ENCODE peak calls at places on chromosome 14, in ten cellular contexts. F is sigmoid colon, W is H1, B is stomach, V is right atrium auricular region, X is heart right ventricle, R is HCT116, G is body of pancreas, A is breast epithelium, O is SK-N-SH. S is an unnamed sample.

GRCh38 chr14:61988240-61988639 is 226.0 kb downstream of the SNAPC1 start:
- DNase-seq in F (no peak), W (no peak), B (no peak), V (no peak), X (no peak), R (no peak), G (no peak), A (no peak), O (no peak), S (no peak)

GRCh38 chr14:60933920-60934655 is 46.8 kb downstream of the TRMT5 start:
- DNase-seq in F (no peak), W (no peak), B (no peak), V (no peak), X (no peak), R (no peak), G (no peak), A (no peak), O (no peak), S (no peak)

GRCh38 chr14:61891810-61892209 is 129.6 kb downstream of the SNAPC1 start:
- DNase-seq in F (no peak), W (no peak), B (no peak), V (no peak), X (no peak), R (no peak), G (no peak), A (no peak), O (no peak), S (no peak)

GRCh38 chr14:28596336-28596735 is 170.3 kb upstream of the FOXG1 start:
- DNase-seq in F (no peak), W (no peak), B (no peak), V (no peak), X (no peak), R (no peak), G (no peak), A (no peak), O (no peak), S (no peak)

GRCh38 chr14:26982071-26982470 is 384.2 kb upstream of the NOVA1 start:
- DNase-seq in F (no peak), W (no peak), B (no peak), V (no peak), X (no peak), R (no peak), G (no peak), A (no peak), O (no peak), S (no peak)

GRCh38 chr14:76924363-76925151 is 98.3 kb downstream of the LRRC74A start:
- DNase-seq in F (no peak), W (peak; percentile 87), B (no peak), V (no peak), X (no peak), R (no peak), G (peak; percentile 35), A (no peak), O (peak; percentile 85), S (no peak)

GRCh38 chr14:39050389-39050788 is 52.6 kb downstream of the SEC23A start:
- DNase-seq in F (no peak), W (no peak), B (no peak), V (no peak), X (no peak), R (no peak), G (no peak), A (no peak), O (no peak), S (no peak)

GRCh38 chr14:100428727-100429126 is 105.6 kb downstream of the SLC25A47 start:
- DNase-seq in F (no peak), W (no peak), B (no peak), V (no peak), X (no peak), R (no peak), G (no peak), A (no peak), O (no peak), S (no peak)

GRCh38 chr14:44300911-44301310 is 206.2 kb downstream of the FSCB start:
- DNase-seq in F (no peak), W (no peak), B (no peak), V (no peak), X (no peak), R (no peak), G (no peak), A (no peak), O (no peak), S (no peak)

GRCh38 chr14:54567224-54567633 is 301 bp downstream of the SAMD4A start:
- DNase-seq in F (no peak), W (peak; percentile 74), B (peak; percentile 26), V (no peak), X (peak; percentile 29), R (no peak), G (no peak), A (no peak), O (peak; percentile 76), S (peak; percentile 34)

DNA sequence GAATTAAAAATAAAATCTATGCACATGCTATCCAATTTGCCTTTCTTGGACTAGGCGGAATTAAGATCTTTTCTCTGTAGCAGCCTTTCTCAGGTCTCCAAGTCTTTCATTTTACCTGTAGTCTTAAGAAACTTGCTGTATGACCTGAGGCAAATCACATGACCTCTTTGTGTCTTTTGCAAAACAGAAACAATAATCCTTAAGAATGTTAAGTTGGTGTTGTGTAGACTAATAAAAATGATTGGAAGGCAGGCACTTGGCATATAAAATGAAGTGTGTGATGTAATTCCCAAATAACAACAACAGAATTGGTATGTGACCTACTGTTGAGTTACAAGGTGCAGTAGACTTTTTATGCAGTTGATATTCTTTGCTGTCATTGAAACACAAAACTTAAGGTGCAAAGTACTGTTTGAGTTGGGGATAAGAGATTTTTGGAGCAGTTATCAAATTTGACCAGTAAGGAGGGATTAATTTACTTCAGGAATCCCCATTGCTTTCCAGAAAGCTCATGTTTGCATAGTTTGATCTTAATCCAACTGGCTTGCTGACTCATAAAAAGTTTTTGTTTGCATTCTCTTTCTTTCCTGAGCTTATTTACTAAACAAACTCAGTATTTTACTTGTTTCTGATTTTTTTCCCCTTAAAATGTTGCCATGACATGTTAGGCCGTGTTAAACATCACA is 51.4 kb downstream of the SUSD6 start:
- DNase-seq in F (no peak), W (no peak), B (no peak), V (no peak), X (no peak), R (no peak), G (no peak), A (no peak), O (no peak), S (no peak)
- H3K27ac ChIP-seq in F (peak overlapping the region; percentile 76), W (no peak overlapping the region), B (peak overlapping the region; percentile 60), V (peak overlapping the region; percentile 63), X (peak overlapping the region; percentile 56), R (no peak overlapping the region), G (peak overlapping the region; percentile 49), A (peak overlapping the region; percentile 88), O (peak overlapping the region; percentile 25), S (peak overlapping the region; percentile 48)

DNA sequence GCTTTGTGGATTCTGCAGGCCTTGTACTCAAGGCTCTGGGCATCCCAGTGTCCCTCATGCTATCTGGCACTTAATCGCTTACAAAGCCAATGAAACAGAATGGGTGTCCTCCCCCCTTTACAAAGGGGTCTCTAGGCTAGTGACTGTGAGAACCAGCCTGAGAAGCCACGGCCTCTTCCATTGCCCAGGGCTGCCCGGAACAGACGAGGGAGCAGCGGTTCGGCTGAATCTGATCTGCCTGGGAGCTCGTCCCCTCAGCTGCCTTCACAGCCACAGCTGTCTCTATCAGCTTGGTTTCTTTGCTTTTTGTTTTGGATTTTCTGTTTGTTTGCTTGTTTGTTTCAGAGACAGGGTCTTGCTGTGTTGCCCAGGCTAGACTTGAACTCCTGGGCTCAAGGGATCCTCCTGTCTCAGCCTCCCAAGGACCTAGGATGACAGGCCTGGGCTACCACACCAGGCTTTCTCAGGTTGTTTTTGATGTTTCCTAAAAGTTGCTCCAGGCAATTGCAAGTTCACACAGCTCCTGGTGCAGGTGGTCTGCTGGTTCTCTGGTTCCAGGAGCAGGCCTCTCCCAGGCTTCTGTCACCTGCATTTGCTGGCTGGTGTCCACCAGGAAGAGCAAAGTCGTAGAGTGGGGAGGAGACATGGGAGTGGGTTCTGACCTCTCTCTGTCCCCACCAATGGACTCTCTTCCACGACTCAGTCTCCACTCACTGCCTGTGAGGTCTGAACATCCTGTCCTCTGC is 10.9 kb upstream of the RIN3 start:
- DNase-seq in F (peak; percentile 52), W (no peak), B (no peak), V (no peak), X (no peak), R (no peak), G (no peak), A (no peak), O (no peak), S (no peak)
- H3K4me1 ChIP-seq in F (peaks cover 12% of the 10 kb centered on the region), W (no peaks in the 10 kb centered on the region), B (peaks cover 8% of the 10 kb centered on the region), V (peaks cover 17% of the 10 kb centered on the region), X (peaks cover 24% of the 10 kb centered on the region), R (peaks cover 81% of the 10 kb centered on the region), G (no peaks in the 10 kb centered on the region), A (no peaks in the 10 kb centered on the region), O (peaks cover 29% of the 10 kb centered on the region), S (peaks cover 2% of the 10 kb centered on the region)

GRCh38 chr14:22266141-22266442 is 322.9 kb downstream of the DAD1 start:
- DNase-seq in F (no peak), W (no peak), B (no peak), V (no peak), X (no peak), R (no peak), G (no peak), A (no peak), O (no peak), S (no peak)

GRCh38 chr14:22264759-22265158 is 324.3 kb downstream of the DAD1 start:
- DNase-seq in F (no peak), W (no peak), B (no peak), V (no peak), X (no peak), R (no peak), G (no peak), A (no peak), O (no peak), S (no peak)

GRCh38 chr14:22266683-22267082 is 322.3 kb downstream of the DAD1 start:
- DNase-seq in F (no peak), W (no peak), B (no peak), V (no peak), X (no peak), R (no peak), G (no peak), A (no peak), O (no peak), S (no peak)

GRCh38 chr14:22263961-22264360 is 325.1 kb downstream of the DAD1 start:
- DNase-seq in F (no peak), W (no peak), B (no peak), V (no peak), X (no peak), R (no peak), G (no peak), A (no peak), O (no peak), S (no peak)

GRCh38 chr14:22265319-22266140 is 323.5 kb downstream of the DAD1 start:
- DNase-seq in F (no peak), W (no peak), B (no peak), V (no peak), X (no peak), R (no peak), G (no peak), A (no peak), O (no peak), S (no peak)
- TF ChIP-seq CTCF in F (no peak), W (no peak), B (no peak), V (no peak), X (no peak), R (peak; percentile 39), G (no peak), A (no peak), O (no peak), S (no peak)

DNA sequence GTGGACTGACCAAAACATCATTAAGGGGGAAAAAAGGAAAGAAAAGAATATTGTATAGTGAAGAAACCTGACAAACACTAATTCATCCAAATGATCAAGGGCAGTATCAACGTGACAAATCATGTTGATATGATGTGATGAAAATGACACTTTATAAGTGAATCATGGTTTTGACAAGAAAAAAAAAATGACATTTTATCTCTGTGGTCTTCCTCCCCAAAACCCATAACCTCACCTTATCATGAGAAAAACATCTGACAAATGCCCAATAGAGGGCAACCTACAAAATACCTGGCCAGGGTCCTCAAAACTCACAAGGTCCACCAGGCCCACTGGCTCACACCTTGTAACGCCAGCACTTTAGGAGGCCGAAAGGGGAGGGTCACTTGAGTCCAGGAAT is 13.8 kb downstream of the TMED10 start:
- DNase-seq in F (no peak), W (no peak), B (no peak), V (no peak), X (no peak), R (no peak), G (no peak), A (no peak), O (no peak), S (no peak)
- H3K27ac ChIP-seq in F (no peak overlapping the region), W (no peak overlapping the region), B (no peak overlapping the region), V (no peak overlapping the region), X (no peak overlapping the region), R (no peak overlapping the region), G (no peak overlapping the region), A (no peak overlapping the region), O (no peak overlapping the region), S (no peak overlapping the region)